ENCODE peak calls at places on chromosome 20, in ten cellular contexts. One of them, this sample, is unnamed.

GRCh38 chr20:38555395-38555794 is 25.6 kb upstream of the ADIG start:
- DNase-seq in heart left ventricle: no peak
- DNase-seq in A673: no peak
- DNase-seq in cardiac fibroblast: no peak
- DNase-seq in esophagus muscularis mucosa: no peak
- DNase-seq in astrocyte of the cerebellum: no peak
- DNase-seq in GM12865: no peak
- DNase-seq in endothelial cell of umbilical vein: no peak
- DNase-seq in fibroblast of lung: no peak
- DNase-seq in endodermal cell: no peak
- DNase-seq in this sample: no peak

GRCh38 chr20:21357851-21358250 is 39.5 kb downstream of the NKX2-4 start:
- DNase-seq in heart left ventricle: no peak
- DNase-seq in A673: peak; percentile 17
- DNase-seq in cardiac fibroblast: peak; percentile 6
- DNase-seq in esophagus muscularis mucosa: no peak
- DNase-seq in astrocyte of the cerebellum: no peak
- DNase-seq in GM12865: no peak
- DNase-seq in endothelial cell of umbilical vein: peak; percentile 20
- DNase-seq in fibroblast of lung: no peak
- DNase-seq in endodermal cell: no peak
- DNase-seq in this sample: no peak

GRCh38 chr20:50238081-50238800 is 47.6 kb downstream of the CEBPB start:
- DNase-seq in heart left ventricle: no peak
- DNase-seq in A673: no peak
- DNase-seq in cardiac fibroblast: no peak
- DNase-seq in esophagus muscularis mucosa: no peak
- DNase-seq in astrocyte of the cerebellum: no peak
- DNase-seq in GM12865: no peak
- DNase-seq in endothelial cell of umbilical vein: no peak
- DNase-seq in fibroblast of lung: no peak
- DNase-seq in endodermal cell: no peak
- DNase-seq in this sample: no peak

GRCh38 chr20:48823960-48824497 is 3.8 kb downstream of the PREX1 start:
- DNase-seq in heart left ventricle: no peak
- DNase-seq in A673: no peak
- DNase-seq in cardiac fibroblast: peak; percentile 95
- DNase-seq in esophagus muscularis mucosa: no peak
- DNase-seq in astrocyte of the cerebellum: peak; percentile 72
- DNase-seq in GM12865: peak; percentile 91
- DNase-seq in endothelial cell of umbilical vein: peak; percentile 86
- DNase-seq in fibroblast of lung: peak; percentile 83
- DNase-seq in endodermal cell: no peak
- DNase-seq in this sample: no peak

GRCh38 chr20:6044102-6044501 is 9.8 kb downstream of the LRRN4 start:
- DNase-seq in heart left ventricle: no peak
- DNase-seq in A673: no peak
- DNase-seq in cardiac fibroblast: no peak
- DNase-seq in esophagus muscularis mucosa: no peak
- DNase-seq in astrocyte of the cerebellum: no peak
- DNase-seq in GM12865: no peak
- DNase-seq in endothelial cell of umbilical vein: no peak
- DNase-seq in fibroblast of lung: no peak
- DNase-seq in endodermal cell: peak; percentile 83
- DNase-seq in this sample: no peak

GRCh38 chr20:37999526-38000263 is 33.6 kb downstream of the TTI1 start:
- DNase-seq in heart left ventricle: no peak
- DNase-seq in A673: no peak
- DNase-seq in cardiac fibroblast: no peak
- DNase-seq in esophagus muscularis mucosa: no peak
- DNase-seq in astrocyte of the cerebellum: no peak
- DNase-seq in GM12865: no peak
- DNase-seq in endothelial cell of umbilical vein: no peak
- DNase-seq in fibroblast of lung: peak; percentile 12
- DNase-seq in endodermal cell: no peak
- DNase-seq in this sample: no peak

GRCh38 chr20:25726357-25726756 is 29.7 kb upstream of the ZNF337 start:
- DNase-seq in heart left ventricle: no peak
- DNase-seq in A673: no peak
- DNase-seq in cardiac fibroblast: no peak
- DNase-seq in esophagus muscularis mucosa: no peak
- DNase-seq in astrocyte of the cerebellum: no peak
- DNase-seq in GM12865: no peak
- DNase-seq in endothelial cell of umbilical vein: no peak
- DNase-seq in fibroblast of lung: no peak
- DNase-seq in endodermal cell: no peak
- DNase-seq in this sample: no peak

GRCh38 chr20:52145587-52145986 is 46.0 kb downstream of the ZFP64 start:
- DNase-seq in heart left ventricle: no peak
- DNase-seq in A673: no peak
- DNase-seq in cardiac fibroblast: peak; percentile 10
- DNase-seq in esophagus muscularis mucosa: no peak
- DNase-seq in astrocyte of the cerebellum: no peak
- DNase-seq in GM12865: no peak
- DNase-seq in endothelial cell of umbilical vein: no peak
- DNase-seq in fibroblast of lung: no peak
- DNase-seq in endodermal cell: no peak
- DNase-seq in this sample: no peak

GRCh38 chr20:19653328-19653727 is 104.7 kb upstream of the RIN2 start:
- DNase-seq in heart left ventricle: no peak
- DNase-seq in A673: no peak
- DNase-seq in cardiac fibroblast: no peak
- DNase-seq in esophagus muscularis mucosa: no peak
- DNase-seq in astrocyte of the cerebellum: no peak
- DNase-seq in GM12865: no peak
- DNase-seq in endothelial cell of umbilical vein: no peak
- DNase-seq in fibroblast of lung: no peak
- DNase-seq in endodermal cell: peak; percentile 25
- DNase-seq in this sample: no peak

GRCh38 chr20:52847029-52847660 is 125.0 kb upstream of the TSHZ2 start:
- DNase-seq in heart left ventricle: no peak
- DNase-seq in A673: no peak
- DNase-seq in cardiac fibroblast: peak; percentile 48
- DNase-seq in esophagus muscularis mucosa: no peak
- DNase-seq in astrocyte of the cerebellum: no peak
- DNase-seq in GM12865: no peak
- DNase-seq in endothelial cell of umbilical vein: no peak
- DNase-seq in fibroblast of lung: peak; percentile 6
- DNase-seq in endodermal cell: no peak
- DNase-seq in this sample: no peak

GRCh38 chr20:60136640-60137411 is 178.6 kb downstream of the CDH26 start:
- DNase-seq in heart left ventricle: no peak
- DNase-seq in A673: no peak
- DNase-seq in cardiac fibroblast: no peak
- DNase-seq in esophagus muscularis mucosa: peak; percentile 39
- DNase-seq in astrocyte of the cerebellum: no peak
- DNase-seq in GM12865: no peak
- DNase-seq in endothelial cell of umbilical vein: no peak
- DNase-seq in fibroblast of lung: no peak
- DNase-seq in endodermal cell: no peak
- DNase-seq in this sample: no peak

GRCh38 chr20:60139663-60140446 is 181.6 kb downstream of the CDH26 start:
- DNase-seq in heart left ventricle: no peak
- DNase-seq in A673: no peak
- DNase-seq in cardiac fibroblast: peak; percentile 43
- DNase-seq in esophagus muscularis mucosa: peak; percentile 55
- DNase-seq in astrocyte of the cerebellum: no peak
- DNase-seq in GM12865: no peak
- DNase-seq in endothelial cell of umbilical vein: no peak
- DNase-seq in fibroblast of lung: no peak
- DNase-seq in endodermal cell: no peak
- DNase-seq in this sample: no peak

GRCh38 chr20:60135276-60135675 is 177.1 kb downstream of the CDH26 start:
- DNase-seq in heart left ventricle: no peak
- DNase-seq in A673: no peak
- DNase-seq in cardiac fibroblast: no peak
- DNase-seq in esophagus muscularis mucosa: peak; percentile 60
- DNase-seq in astrocyte of the cerebellum: no peak
- DNase-seq in GM12865: no peak
- DNase-seq in endothelial cell of umbilical vein: no peak
- DNase-seq in fibroblast of lung: no peak
- DNase-seq in endodermal cell: no peak
- DNase-seq in this sample: no peak

GRCh38 chr20:60138263-60139127 is 180.3 kb downstream of the CDH26 start:
- DNase-seq in heart left ventricle: peak; percentile 73
- DNase-seq in A673: peak; percentile 85
- DNase-seq in cardiac fibroblast: peak; percentile 53
- DNase-seq in esophagus muscularis mucosa: peak; percentile 91
- DNase-seq in astrocyte of the cerebellum: peak; percentile 5
- DNase-seq in GM12865: no peak
- DNase-seq in endothelial cell of umbilical vein: no peak
- DNase-seq in fibroblast of lung: peak; percentile 27
- DNase-seq in endodermal cell: no peak
- DNase-seq in this sample: no peak

GRCh38 chr20:60137657-60138245 is 179.5 kb downstream of the CDH26 start:
- DNase-seq in heart left ventricle: no peak
- DNase-seq in A673: peak; percentile 80
- DNase-seq in cardiac fibroblast: peak; percentile 46
- DNase-seq in esophagus muscularis mucosa: peak; percentile 64
- DNase-seq in astrocyte of the cerebellum: no peak
- DNase-seq in GM12865: peak; percentile 14
- DNase-seq in endothelial cell of umbilical vein: no peak
- DNase-seq in fibroblast of lung: no peak
- DNase-seq in endodermal cell: peak; percentile 82
- DNase-seq in this sample: no peak
- H3K4me3 ChIP-seq in heart left ventricle: peak overlapping the region; percentile 55
- H3K4me3 ChIP-seq in A673: peak overlapping the region; percentile 57
- H3K4me3 ChIP-seq in cardiac fibroblast: no peak overlapping the region
- H3K4me3 ChIP-seq in esophagus muscularis mucosa: peak overlapping the region; percentile 53
- H3K4me3 ChIP-seq in astrocyte of the cerebellum: no peak overlapping the region
- H3K4me3 ChIP-seq in GM12865: no peak overlapping the region
- H3K4me3 ChIP-seq in endothelial cell of umbilical vein: no peak overlapping the region
- H3K4me3 ChIP-seq in fibroblast of lung: no peak overlapping the region
- H3K4me3 ChIP-seq in endodermal cell: no peak overlapping the region
- H3K4me3 ChIP-seq in this sample: peak overlapping the region; percentile 44

DNA sequence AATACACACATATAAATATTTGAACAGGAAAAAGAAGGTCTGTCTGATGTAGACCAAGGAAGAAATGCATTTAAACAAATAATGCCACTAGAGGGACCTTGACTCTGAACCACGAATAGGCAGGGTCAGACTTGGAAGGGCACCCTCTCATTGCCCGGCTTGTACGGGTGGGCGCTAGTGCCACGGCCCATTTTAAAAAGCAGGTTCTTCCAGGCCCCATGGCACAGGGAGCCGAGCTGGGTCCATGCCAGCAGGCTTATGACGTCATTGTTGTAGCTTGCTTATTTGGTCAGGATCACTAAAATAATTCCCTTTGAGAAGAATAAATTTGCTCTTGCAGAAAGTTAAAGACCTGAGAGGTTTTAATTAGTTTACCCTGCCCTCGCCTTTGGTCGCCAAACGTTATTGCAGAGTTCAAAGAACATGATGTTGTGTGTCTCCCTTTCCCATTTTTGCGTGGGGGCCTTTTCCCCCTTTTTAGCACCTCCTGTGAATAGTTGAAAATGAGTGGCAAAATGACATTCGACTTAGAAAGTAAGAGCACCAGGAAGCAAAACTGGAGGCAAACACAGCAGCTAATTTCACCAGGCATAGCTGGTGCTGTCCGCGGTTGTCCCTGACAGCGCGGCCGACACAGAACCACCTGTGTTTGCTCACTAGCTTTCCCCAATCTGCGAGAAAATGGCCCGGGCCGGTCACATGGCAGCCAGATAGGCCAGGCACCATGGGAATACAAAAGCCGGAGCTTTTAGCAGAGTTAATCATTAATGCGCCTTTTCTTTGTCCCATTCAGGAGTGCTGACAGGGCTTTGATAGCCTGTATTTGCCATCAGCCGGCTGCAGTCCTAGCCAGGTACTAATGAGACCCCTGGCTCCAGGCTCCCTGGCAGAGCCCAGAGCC is 93.8 kb downstream of the FOXA2 start:
- DNase-seq in heart left ventricle: no peak
- DNase-seq in A673: no peak
- DNase-seq in cardiac fibroblast: no peak
- DNase-seq in esophagus muscularis mucosa: peak; percentile 72
- DNase-seq in astrocyte of the cerebellum: no peak
- DNase-seq in GM12865: no peak
- DNase-seq in endothelial cell of umbilical vein: no peak
- DNase-seq in fibroblast of lung: no peak
- DNase-seq in endodermal cell: peak; percentile 89
- DNase-seq in this sample: peak; percentile 44
- TF ChIP-seq CTCF in heart left ventricle: no peak
- TF ChIP-seq CTCF in A673: no peak
- TF ChIP-seq CTCF in cardiac fibroblast: no peak
- TF ChIP-seq CTCF in esophagus muscularis mucosa: no peak
- TF ChIP-seq CTCF in astrocyte of the cerebellum: no peak
- TF ChIP-seq CTCF in GM12865: no peak
- TF ChIP-seq CTCF in endothelial cell of umbilical vein: no peak
- TF ChIP-seq CTCF in fibroblast of lung: no peak
- TF ChIP-seq CTCF in endodermal cell: peak; percentile 56
- TF ChIP-seq CTCF in this sample: peak; percentile 31

GRCh38 chr20:41668057-41668749 is 50.0 kb upstream of the CHD6 start:
- DNase-seq in heart left ventricle: no peak
- DNase-seq in A673: no peak
- DNase-seq in cardiac fibroblast: no peak
- DNase-seq in esophagus muscularis mucosa: no peak
- DNase-seq in astrocyte of the cerebellum: no peak
- DNase-seq in GM12865: no peak
- DNase-seq in endothelial cell of umbilical vein: no peak
- DNase-seq in fibroblast of lung: no peak
- DNase-seq in endodermal cell: no peak
- DNase-seq in this sample: no peak

GRCh38 chr20:41669708-41670263 is 51.6 kb upstream of the CHD6 start:
- DNase-seq in heart left ventricle: no peak
- DNase-seq in A673: no peak
- DNase-seq in cardiac fibroblast: no peak
- DNase-seq in esophagus muscularis mucosa: no peak
- DNase-seq in astrocyte of the cerebellum: no peak
- DNase-seq in GM12865: no peak
- DNase-seq in endothelial cell of umbilical vein: no peak
- DNase-seq in fibroblast of lung: no peak
- DNase-seq in endodermal cell: peak; percentile 63
- DNase-seq in this sample: no peak

GRCh38 chr20:41664584-41664983 is 46.4 kb upstream of the CHD6 start:
- DNase-seq in heart left ventricle: no peak
- DNase-seq in A673: peak; percentile 30
- DNase-seq in cardiac fibroblast: peak; percentile 55
- DNase-seq in esophagus muscularis mucosa: no peak
- DNase-seq in astrocyte of the cerebellum: no peak
- DNase-seq in GM12865: peak; percentile 66
- DNase-seq in endothelial cell of umbilical vein: peak; percentile 20
- DNase-seq in fibroblast of lung: no peak
- DNase-seq in endodermal cell: no peak
- DNase-seq in this sample: no peak
- H3K4me3 ChIP-seq in heart left ventricle: no peak overlapping the region
- H3K4me3 ChIP-seq in A673: no peak overlapping the region
- H3K4me3 ChIP-seq in cardiac fibroblast: no peak overlapping the region
- H3K4me3 ChIP-seq in esophagus muscularis mucosa: no peak overlapping the region
- H3K4me3 ChIP-seq in astrocyte of the cerebellum: no peak overlapping the region
- H3K4me3 ChIP-seq in GM12865: peak overlapping the region; percentile 27
- H3K4me3 ChIP-seq in endothelial cell of umbilical vein: no peak overlapping the region
- H3K4me3 ChIP-seq in fibroblast of lung: no peak overlapping the region
- H3K4me3 ChIP-seq in endodermal cell: no peak overlapping the region
- H3K4me3 ChIP-seq in this sample: no peak overlapping the region

DNA sequence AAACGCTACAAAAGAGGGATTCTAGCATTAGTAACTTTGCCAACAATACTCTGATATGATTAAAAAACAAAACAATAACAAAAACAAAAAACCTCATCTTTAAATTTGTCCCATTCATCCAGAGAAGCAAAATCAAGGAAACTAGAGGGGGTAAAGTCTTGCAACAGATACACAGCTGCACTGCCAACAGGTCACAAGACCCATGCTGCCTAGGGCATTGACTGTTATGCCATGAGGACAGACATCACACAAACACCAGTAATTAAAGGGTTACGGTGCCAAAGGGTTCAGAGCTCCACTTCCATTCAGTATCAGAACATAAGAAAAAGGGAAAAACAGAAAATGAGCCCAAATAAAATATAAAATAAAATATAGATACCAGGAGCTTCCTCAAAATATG is 1.6 kb downstream of the TBC1D20 start:
- DNase-seq in heart left ventricle: no peak
- DNase-seq in A673: no peak
- DNase-seq in cardiac fibroblast: peak; percentile 32
- DNase-seq in esophagus muscularis mucosa: no peak
- DNase-seq in astrocyte of the cerebellum: no peak
- DNase-seq in GM12865: no peak
- DNase-seq in endothelial cell of umbilical vein: no peak
- DNase-seq in fibroblast of lung: peak; percentile 12
- DNase-seq in endodermal cell: no peak
- DNase-seq in this sample: no peak
- TF ChIP-seq CTCF in heart left ventricle: no peak
- TF ChIP-seq CTCF in A673: no peak
- TF ChIP-seq CTCF in cardiac fibroblast: no peak
- TF ChIP-seq CTCF in esophagus muscularis mucosa: no peak
- TF ChIP-seq CTCF in astrocyte of the cerebellum: no peak
- TF ChIP-seq CTCF in GM12865: no peak
- TF ChIP-seq CTCF in endothelial cell of umbilical vein: no peak
- TF ChIP-seq CTCF in fibroblast of lung: no peak
- TF ChIP-seq CTCF in endodermal cell: no peak
- TF ChIP-seq CTCF in this sample: no peak

This sample was measured in epithelial cell of proximal tubule.